ENCODE peak calls at places on chromosomes 6 and 20, in seven cellular contexts. Y is B cell, T is memory B cell, K is iPS-NIHi11, D is RWPE1, O is Calu3, S is bronchial epithelial cell. A is an unnamed sample.

GRCh38 chr20:45322952-45323383 is 14.9 kb upstream of the MATN4 start:
- DNase-seq in S (peak; percentile 58), Y (peak; percentile 58), D (no peak), K (peak; percentile 47), T (no peak), O (peak; percentile 70), A (no peak)

GRCh38 chr6:157644043-157644810 is 178.8 kb upstream of the SNX9 start:
- DNase-seq in T (no peak), D (peak; percentile 38), O (no peak), Y (no peak), K (no peak), S (peak; percentile 5), A (no peak)

GRCh38 chr6:148152244-148152643 is 190.4 kb upstream of the SASH1 start:
- DNase-seq in T (no peak), Y (no peak), D (no peak), K (no peak), S (no peak), O (no peak), A (no peak)

GRCh38 chr6:77740380-77740779 is 87.5 kb downstream of the MEI4 start:
- DNase-seq in S (peak; percentile 49), O (no peak), T (no peak), K (no peak), Y (peak; percentile 2), D (peak; percentile 14), A (no peak)

GRCh38 chr6:146985111-146985510 is 219.1 kb upstream of the STXBP5 start:
- DNase-seq in S (no peak), Y (no peak), T (no peak), D (no peak), O (no peak), K (no peak), A (no peak)

GRCh38 chr6:25056130-25056529 is 120.4 kb upstream of the RIPOR2 start:
- DNase-seq in O (no peak), D (no peak), T (peak; percentile 61), S (no peak), Y (peak; percentile 85), K (no peak), A (no peak)

GRCh38 chr6:145274083-145274482 is 461.2 kb downstream of the EPM2A start:
- DNase-seq in D (no peak), S (no peak), Y (no peak), O (no peak), K (no peak), T (no peak), A (no peak)

GRCh38 chr20:60253471-60253870 is 295.2 kb downstream of the CDH26 start:
- DNase-seq in Y (no peak), T (no peak), K (no peak), D (no peak), S (no peak), O (no peak), A (no peak)

GRCh38 chr20:10453241-10453640 is 18.1 kb downstream of the SLX4IP start:
- DNase-seq in S (no peak), T (no peak), O (no peak), D (no peak), K (no peak), Y (peak; percentile 32), A (no peak)

GRCh38 chr6:169420912-169421543 is 167.4 kb upstream of the THBS2 start:
- DNase-seq in T (no peak), S (no peak), K (no peak), D (no peak), O (no peak), Y (no peak), A (peak; percentile 89)

GRCh38 chr6:36701401-36701991 is 3.9 kb downstream of the RAB44 start:
- DNase-seq in Y (no peak), S (peak; percentile 52), K (peak; percentile 64), T (no peak), D (peak; percentile 49), O (peak; percentile 52), A (peak; percentile 72)

GRCh38 chr20:46939031-46939430 is 44.4 kb downstream of the EYA2 start:
- DNase-seq in D (peak; percentile 74), O (peak; percentile 21), Y (no peak), S (peak; percentile 29), T (no peak), K (peak; percentile 75), A (peak; percentile 78)

GRCh38 chr6:169800668-169801395 is 49.4 kb downstream of the ERMARD start:
- DNase-seq in O (peak; percentile 62), D (peak; percentile 33), K (no peak), T (no peak), Y (no peak), S (peak; percentile 56), A (peak; percentile 76)

GRCh38 chr6:125983246-125983945 is 2.9 kb upstream of the TRMT11 start:
- DNase-seq in Y (no peak), K (no peak), S (peak; percentile 64), O (no peak), D (no peak), T (no peak), A (no peak)